ENCODE peak calls at places on chromosomes 12 and 14, in nine cellular contexts. K, A, Y, Q, M, L, I, R and H are unnamed samples. For H3K36me3, the result is how much of the 10 kb centered on the place peaks cover.

GRCh38 chr14:95756751-95757150 is 42.8 kb upstream of the TCL1A start:
- DNase-seq in A (no peak), L (no peak), I (no peak), M (no peak), R (no peak), Q (no peak), Y (no peak), K (no peak), H (no peak)

GRCh38 chr12:7966558-7966957 is 30.6 kb upstream of the SLC2A3 start:
- DNase-seq in Y (no peak), R (no peak), I (no peak), A (no peak), M (no peak), L (no peak), K (peak), Q (no peak), H (no peak)

GRCh38 chr14:26389646-26390508 is 208.0 kb downstream of the NOVA1 start:
- DNase-seq in M (no peak), K (no peak), Y (no peak), I (peak), R (no peak), Q (no peak), A (no peak), L (no peak), H (no peak)

GRCh38 chr12:65925626-65926025 is 101.3 kb downstream of the HMGA2 start:
- DNase-seq in Y (no peak), M (no peak), K (no peak), R (no peak), A (no peak), Q (no peak), L (no peak), I (peak), H (no peak)

GRCh38 chr12:62683724-62684501 is 217.3 kb downstream of the MON2 start:
- DNase-seq in Y (peak), M (peak), K (no peak), I (peak), L (peak), Q (no peak), A (peak), R (peak), H (peak)

GRCh38 chr14:91983571-91983970 is 36.1 kb upstream of the FBLN5 start:
- DNase-seq in Q (no peak), R (no peak), M (no peak), L (no peak), I (no peak), Y (no peak), K (no peak), A (no peak), H (no peak)

GRCh38 chr14:43706901-43707300 is 800.2 kb downstream of the FSCB start:
- DNase-seq in M (no peak), R (no peak), I (no peak), Y (no peak), K (no peak), L (no peak), Q (no peak), A (no peak), H (no peak)

GRCh38 chr12:104323899-104324298 is 20.4 kb downstream of the EID3 start:
- DNase-seq in Y (no peak), L (no peak), I (no peak), K (no peak), R (no peak), Q (no peak), M (no peak), A (no peak), H (no peak)

GRCh38 chr14:96086032-96086431 is 46.9 kb downstream of the C14orf132 start:
- DNase-seq in I (peak), K (peak), M (no peak), L (no peak), A (no peak), Y (no peak), R (peak), Q (no peak), H (no peak)

GRCh38 chr12:131991816-131992430 is 42.2 kb downstream of the EP400 start:
- DNase-seq in I (no peak), Q (no peak), Y (no peak), L (no peak), M (peak), K (no peak), R (no peak), A (no peak), H (no peak)

GRCh38 chr14:91901449-91902250 is 34.3 kb upstream of the TC2N start:
- DNase-seq in I (no peak), Y (no peak), K (no peak), L (peak), R (peak), A (no peak), M (no peak), Q (no peak), H (peak)

GRCh38 chr12:48045965-48046364 is 41.7 kb upstream of the COL2A1 start:
- DNase-seq in Q (no peak), K (no peak), L (no peak), M (no peak), A (no peak), R (no peak), I (no peak), Y (no peak), H (no peak)

GRCh38 chr12:48051681-48052080 is 47.4 kb upstream of the COL2A1 start:
- DNase-seq in I (no peak), A (no peak), Y (no peak), M (no peak), L (no peak), Q (no peak), R (no peak), K (no peak), H (no peak)

GRCh38 chr12:48053122-48053521 is 48.8 kb upstream of the COL2A1 start:
- DNase-seq in Y (no peak), M (no peak), L (no peak), R (no peak), K (no peak), A (no peak), Q (no peak), I (no peak), H (no peak)

GRCh38 chr12:48053883-48054282 is 49.6 kb upstream of the COL2A1 start:
- DNase-seq in M (no peak), I (no peak), Y (no peak), K (no peak), R (no peak), A (no peak), Q (no peak), L (no peak), H (no peak)

GRCh38 chr12:48050174-48050573 is 45.9 kb upstream of the COL2A1 start:
- DNase-seq in I (no peak), A (no peak), L (no peak), R (no peak), K (peak), Y (no peak), Q (no peak), M (no peak), H (no peak)
- H3K36me3 ChIP-seq in I (under half), A (under half), L (under half), R (under half), K (under half), Y (under half), Q (under half), M (under half), H (half or more)

DNA sequence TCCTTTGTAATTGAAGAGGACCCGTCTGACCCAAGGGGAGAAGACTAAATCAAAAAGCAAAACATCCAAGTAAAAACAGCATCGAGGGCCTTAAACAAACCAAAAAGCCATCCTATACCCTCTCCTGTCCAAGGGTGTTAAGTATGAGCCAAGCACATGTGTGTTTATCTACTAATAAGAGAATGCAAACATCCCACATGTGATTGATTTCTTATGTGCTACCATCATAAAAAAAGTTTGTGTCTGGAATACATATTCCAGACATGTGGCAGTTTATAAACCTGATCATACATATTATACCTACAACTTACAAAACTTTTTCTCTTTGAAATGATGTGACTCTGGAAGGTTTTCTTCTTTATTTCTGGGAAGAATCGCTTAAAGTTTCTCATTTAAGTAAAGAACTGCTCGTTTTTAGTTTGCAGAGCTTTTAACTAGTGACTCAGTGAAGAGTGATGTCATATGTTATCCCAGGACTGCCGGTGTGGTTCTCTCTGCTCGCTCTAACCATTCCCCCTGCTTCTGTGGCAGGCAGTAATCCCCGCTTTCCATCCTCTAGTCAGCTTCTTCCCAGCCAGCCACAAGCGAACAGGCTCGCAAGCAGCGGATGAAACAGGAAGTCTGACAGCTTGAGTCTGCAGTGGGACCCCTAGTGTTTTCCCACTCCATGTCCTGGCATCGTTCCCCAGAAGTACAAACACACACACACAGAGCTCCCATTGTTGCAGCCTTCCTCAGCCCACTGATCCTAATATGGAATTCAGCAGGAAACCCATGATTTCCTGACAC is 431 bp upstream of the RHOJ start:
- DNase-seq in L (peak), A (peak), Y (peak), R (peak), I (peak), M (peak), Q (peak), K (peak), H (peak)
- TF ChIP-seq CTCF in L (peak), A (no peak), Y (no peak), R (no peak), I (peak), M (no peak), Q (no peak), K (peak), H (no peak)

GRCh38 chr14:65479386-65479785 is 66.9 kb downstream of the FUT8 start:
- DNase-seq in M (no peak), L (no peak), Y (no peak), I (no peak), Q (no peak), R (no peak), A (no peak), K (no peak), H (no peak)

GRCh38 chr14:65476942-65477318 is 64.4 kb downstream of the FUT8 start:
- DNase-seq in Q (no peak), R (no peak), I (no peak), M (no peak), Y (no peak), L (no peak), K (no peak), A (no peak), H (no peak)

GRCh38 chr14:65476290-65476941 is 63.9 kb downstream of the FUT8 start:
- DNase-seq in K (no peak), Y (no peak), A (no peak), L (no peak), M (no peak), Q (no peak), R (no peak), I (no peak), H (no peak)

GRCh38 chr14:65478017-65478416 is 65.5 kb downstream of the FUT8 start:
- DNase-seq in A (no peak), I (no peak), R (no peak), M (no peak), Q (no peak), Y (no peak), L (no peak), K (no peak), H (no peak)

GRCh38 chr14:65478596-65478995 is 66.1 kb downstream of the FUT8 start:
- DNase-seq in L (no peak), Y (no peak), K (peak), R (no peak), A (no peak), I (peak), M (no peak), Q (no peak), H (no peak)
- H3K4me3 ChIP-seq in L (no peak), Y (no peak), K (no peak), R (no peak), A (no peak), I (no peak), M (no peak), Q (no peak), H (no peak)

GRCh38 chr12:110728628-110729027 is 14.1 kb downstream of the PPP1CC start:
- DNase-seq in K (no peak), Y (no peak), R (no peak), M (no peak), A (no peak), L (no peak), I (no peak), Q (no peak), H (no peak)

GRCh38 chr12:110726708-110727369 is 15.9 kb downstream of the PPP1CC start:
- DNase-seq in Y (no peak), R (no peak), K (no peak), A (no peak), L (no peak), I (no peak), Q (no peak), M (no peak), H (no peak)

GRCh38 chr12:110726018-110726417 is 16.7 kb downstream of the PPP1CC start:
- DNase-seq in Q (no peak), Y (no peak), L (no peak), A (no peak), M (no peak), I (no peak), R (no peak), K (no peak), H (no peak)

GRCh38 chr12:110721570-110721969 is 21.1 kb downstream of the PPP1CC start:
- DNase-seq in R (no peak), K (no peak), Q (no peak), M (no peak), A (no peak), I (no peak), L (no peak), Y (no peak), H (no peak)

GRCh38 chr12:110725267-110725666 is 17.4 kb downstream of the PPP1CC start:
- DNase-seq in R (no peak), M (peak), I (no peak), A (no peak), Y (no peak), L (no peak), Q (no peak), K (no peak), H (no peak)
- H3K36me3 ChIP-seq in R (under half), M (under half), I (half or more), A (under half), Y (under half), L (under half), Q (half or more), K (half or more), H (half or more)

DNA sequence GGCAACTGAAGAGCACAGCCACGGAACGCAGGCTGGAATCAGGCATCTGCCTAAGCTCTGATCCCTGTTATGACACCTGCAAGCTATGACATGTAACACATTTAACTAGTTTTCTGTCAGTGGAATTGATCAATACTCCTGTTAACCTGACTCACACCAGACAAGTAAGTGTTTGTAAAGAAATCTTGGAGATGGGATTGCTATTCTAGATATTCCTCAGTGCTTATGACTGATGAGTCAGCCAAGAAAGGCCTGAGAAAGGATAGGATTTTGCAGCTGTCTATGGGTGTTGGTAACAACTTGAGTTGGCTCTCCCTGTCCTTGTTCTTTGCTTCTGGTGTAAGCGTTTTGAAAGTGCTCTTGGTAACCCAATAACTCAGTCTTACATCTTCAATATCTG is 110.5 kb downstream of the GPR135 start:
- DNase-seq in A (no peak), M (no peak), Y (no peak), L (no peak), K (no peak), Q (no peak), I (no peak), R (no peak), H (no peak)
- TF ChIP-seq CTCF in A (no peak), M (no peak), Y (no peak), L (no peak), K (no peak), Q (no peak), I (no peak), R (no peak), H (no peak)

GRCh38 chr14:55220230-55220629 is 28.8 kb upstream of the DLGAP5 start:
- DNase-seq in R (no peak), A (no peak), Y (no peak), M (no peak), L (no peak), K (no peak), Q (no peak), I (no peak), H (no peak)
- H3K4me3 ChIP-seq in R (no peak), A (no peak), Y (no peak), M (no peak), L (no peak), K (no peak), Q (no peak), I (no peak), H (no peak)

DNA sequence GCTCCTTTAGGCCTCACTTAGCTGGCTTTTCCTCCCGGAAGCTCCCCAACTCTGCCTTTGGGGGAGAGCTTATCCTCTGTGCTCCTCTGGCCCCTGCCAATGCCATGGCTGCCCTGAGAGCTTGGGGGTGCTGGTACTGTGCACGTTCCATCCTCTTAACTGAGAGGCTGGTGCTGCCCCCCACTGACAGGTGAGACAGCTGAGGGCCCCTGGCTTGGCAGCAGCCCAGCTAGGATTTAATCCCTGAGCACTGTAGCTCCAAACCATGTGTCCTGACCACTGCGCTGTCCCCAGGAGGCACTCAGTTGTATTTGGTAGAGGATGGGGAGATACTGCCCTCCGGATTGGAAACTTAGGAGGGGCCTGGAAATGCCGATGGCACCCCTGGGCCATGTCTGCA is 46.1 kb downstream of the UBE3B start:
- DNase-seq in M (no peak), R (no peak), Q (peak), A (no peak), I (no peak), Y (no peak), L (no peak), K (no peak), H (no peak)
- H3K36me3 ChIP-seq in M (under half), R (under half), Q (under half), A (under half), I (under half), Y (under half), L (under half), K (under half), H (half or more)

DNA sequence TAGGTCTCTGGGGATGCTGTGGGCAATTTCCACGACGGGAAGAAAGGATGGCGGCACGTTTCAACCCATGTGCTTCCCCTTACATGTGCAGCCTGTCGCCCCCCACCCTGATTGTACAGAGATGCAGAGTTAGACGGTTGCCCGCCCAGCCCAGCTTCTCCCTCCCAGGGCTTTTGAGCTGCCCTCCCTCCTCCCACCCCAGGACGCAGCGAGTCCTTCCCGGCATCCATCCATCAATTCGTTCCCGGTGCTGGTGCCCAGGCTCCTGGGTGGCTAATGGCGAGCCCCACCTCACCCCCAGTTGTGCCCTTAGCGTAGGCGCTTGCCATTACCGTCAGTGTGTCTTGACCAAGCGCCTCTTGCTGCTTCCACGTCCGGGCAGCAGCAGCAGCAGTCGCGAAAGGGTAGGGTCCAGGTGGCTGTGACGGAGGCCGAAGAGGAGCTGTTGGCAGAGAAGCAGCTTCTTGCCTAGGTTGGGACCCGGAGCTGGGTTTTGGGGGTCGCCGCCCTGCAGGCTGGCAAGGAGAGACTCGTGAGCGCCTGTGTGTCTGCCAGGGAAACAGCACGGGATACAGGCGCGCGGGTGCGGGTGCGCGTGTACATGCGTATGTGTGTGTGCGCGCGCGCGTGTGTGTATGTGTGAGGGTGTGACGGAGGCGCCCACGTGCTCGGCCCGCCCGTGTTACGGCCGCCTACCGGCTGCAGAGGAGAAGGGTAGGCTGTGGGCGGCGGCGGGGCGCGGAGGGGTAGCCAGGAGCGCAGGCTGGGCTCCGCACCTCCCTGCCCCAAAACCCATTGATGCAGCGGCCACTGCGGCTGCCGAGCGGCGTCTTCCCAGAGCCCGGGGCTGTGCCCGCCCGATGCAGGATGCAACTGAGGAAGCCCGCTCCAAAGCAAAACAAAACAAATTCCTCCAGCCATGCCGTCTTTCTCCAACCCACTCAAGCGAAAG is at the start of gene SLC6A15:
- DNase-seq in A (no peak), K (peak), I (peak), Y (no peak), Q (peak), R (peak), M (peak), L (no peak), H (no peak)
- TF ChIP-seq CTCF in A (no peak), K (peak), I (peak), Y (no peak), Q (peak), R (no peak), M (no peak), L (no peak), H (no peak)